ENCODE peak calls at places on chromosomes 6 and 20, in eight cellular contexts. P is left cardiac atrium, L is H7, M is hypothalamus, U is dorsolateral prefrontal cortex, N is AG04450, H is IMR-90, T is naive B cell. Z is an unnamed sample.
A peak's percentile ranks its signal among the peaks of the same experiment; 100 is the strongest.

GRCh38 chr6:44921787-44922186 is 406.3 kb upstream of the RUNX2 start:
- DNase-seq in P (no peak), L (no peak), M (no peak), U (no peak), N (no peak), H (no peak), T (no peak), Z (no peak)

GRCh38 chr6:38279945-38280588 is 359.7 kb downstream of the BTBD9 start:
- DNase-seq in P (no peak), L (no peak), M (no peak), U (no peak), N (no peak), H (no peak), T (no peak), Z (no peak)

GRCh38 chr6:67231092-67231491 is 1404.0 kb upstream of the ADGRB3 start:
- DNase-seq in P (no peak), L (no peak), M (no peak), U (no peak), N (no peak), H (no peak), T (no peak), Z (no peak)

GRCh38 chr6:170152989-170153388 is 137.9 kb downstream of the DLL1 start:
- DNase-seq in P (peak; percentile 61), L (peak; percentile 78), M (no peak), U (peak; percentile 65), N (no peak), H (no peak), T (no peak), Z (no peak)

GRCh38 chr20:43188861-43189613 is 669 bp downstream of the PTPRT start:
- DNase-seq in P (no peak), L (peak; percentile 69), M (no peak), U (no peak), N (no peak), H (no peak), T (no peak), Z (peak; percentile 12)

GRCh38 chr6:5190467-5190866 is 70.3 kb downstream of the LYRM4 start:
- DNase-seq in P (no peak), L (no peak), M (no peak), U (no peak), N (peak; percentile 83), H (peak; percentile 98), T (no peak), Z (no peak)

GRCh38 chr6:14207493-14207892 is 89.9 kb downstream of the CD83 start:
- DNase-seq in P (no peak), L (no peak), M (no peak), U (no peak), N (no peak), H (no peak), T (no peak), Z (no peak)

GRCh38 chr20:49110767-49111694 is 64.9 kb downstream of the CSE1L start:
- DNase-seq in P (no peak), L (peak; percentile 32), M (no peak), U (no peak), N (no peak), H (no peak), T (no peak), Z (no peak)

GRCh38 chr6:8113260-8113659 is 10.9 kb upstream of the EEF1E1 start:
- DNase-seq in P (no peak), L (no peak), M (no peak), U (no peak), N (no peak), H (peak; percentile 52), T (no peak), Z (no peak)

GRCh38 chr20:25239387-25240370 is 8.2 kb upstream of the PYGB start:
- DNase-seq in P (no peak), L (no peak), M (no peak), U (no peak), N (no peak), H (no peak), T (no peak), Z (no peak)

GRCh38 chr6:138157986-138158638 is 3.6 kb upstream of the ARFGEF3 start:
- DNase-seq in P (no peak), L (no peak), M (no peak), U (no peak), N (no peak), H (no peak), T (no peak), Z (no peak)

GRCh38 chr6:34447381-34447780 is 18.5 kb upstream of the PACSIN1 start:
- DNase-seq in P (no peak), L (no peak), M (no peak), U (no peak), N (no peak), H (no peak), T (no peak), Z (no peak)

GRCh38 chr6:7146079-7146828 is 38.5 kb downstream of the RREB1 start:
- DNase-seq in P (peak; percentile 40), L (no peak), M (no peak), U (no peak), N (no peak), H (peak; percentile 80), T (peak; percentile 13), Z (no peak)

GRCh38 chr20:23874747-23875146 is 4.8 kb downstream of the CST5 start:
- DNase-seq in P (no peak), L (no peak), M (no peak), U (peak; percentile 33), N (no peak), H (no peak), T (peak; percentile 3), Z (no peak)

GRCh38 chr6:37182736-37183590 is 13.0 kb downstream of the PIM1 start:
- DNase-seq in P (peak; percentile 50), L (no peak), M (no peak), U (no peak), N (no peak), H (no peak), T (peak; percentile 67), Z (no peak)

GRCh38 chr6:130473886-130474285 is 108.1 kb downstream of the TMEM200A start:
- DNase-seq in P (no peak), L (no peak), M (no peak), U (no peak), N (no peak), H (peak; percentile 69), T (no peak), Z (no peak)

GRCh38 chr6:31737315-31738047 is 1.2 kb upstream of the CLIC1 start:
- DNase-seq in P (no peak), L (no peak), M (no peak), U (no peak), N (no peak), H (no peak), T (peak; percentile 25), Z (no peak)

GRCh38 chr20:51750037-51750769 is 18.0 kb downstream of the ATP9A start:
- DNase-seq in P (peak; percentile 74), L (no peak), M (no peak), U (peak; percentile 70), N (peak; percentile 76), H (peak; percentile 94), T (no peak), Z (no peak)

GRCh38 chr6:159608961-159609673 is 83.9 kb downstream of the SOD2 start:
- DNase-seq in P (no peak), L (peak; percentile 70), M (no peak), U (no peak), N (no peak), H (peak; percentile 28), T (peak; percentile 2), Z (no peak)

GRCh38 chr20:26209171-26209941 is 512.7 kb upstream of the ZNF337 start:
- DNase-seq in P (no peak), L (peak; percentile 59), M (no peak), U (no peak), N (no peak), H (peak; percentile 11), T (no peak), Z (no peak)

GRCh38 chr20:48659888-48660287 is 167.9 kb downstream of the PREX1 start:
- DNase-seq in P (no peak), L (no peak), M (no peak), U (no peak), N (no peak), H (no peak), T (no peak), Z (no peak)

Z was measured in progenitor cell of endocrine pancreas.